ENCODE peak calls at places on chromosomes 12 and 14, in seven cellular contexts. I is H9; C is activated CD4-positive, alpha-beta T cell treated with anti-CD3 and anti-CD28 coated beads for 48 hours; T is type B pancreatic cell; Q is psoas muscle; M is caudate nucleus; K is cardiac muscle cell. L is an unnamed sample.

GRCh38 chr12:49293056-49293956 is 1.6 kb upstream of the PRPH start:
- DNase-seq in Q (peak), T (no peak), M (no peak), I (peak), K (peak), C (no peak), L (no peak)

GRCh38 chr12:54561164-54561563 is 11.8 kb downstream of the PDE1B start:
- DNase-seq in T (no peak), K (peak), I (no peak), Q (no peak), M (no peak), C (peak), L (no peak)

GRCh38 chr12:19755141-19755540 is 315.8 kb downstream of the AEBP2 start:
- DNase-seq in C (no peak), T (no peak), Q (no peak), M (no peak), K (peak), I (no peak), L (no peak)

GRCh38 chr12:123363385-123363742 is 1.3 kb downstream of the SBNO1 start:
- DNase-seq in C (no peak), Q (no peak), I (no peak), M (no peak), K (no peak), T (no peak), L (peak)

GRCh38 chr14:35332517-35333346 is 40.5 kb downstream of the PSMA6 start:
- DNase-seq in I (no peak), C (peak), Q (no peak), T (no peak), M (no peak), K (no peak), L (no peak)

GRCh38 chr14:91858536-91859275 is 8.6 kb downstream of the TC2N start:
- DNase-seq in Q (no peak), T (no peak), M (no peak), I (no peak), K (peak), C (peak), L (peak)

GRCh38 chr12:18690653-18691052 is 47.2 kb downstream of the PLCZ1 start:
- DNase-seq in K (peak), M (no peak), C (no peak), T (no peak), I (no peak), Q (no peak), L (no peak)

GRCh38 chr12:131711551-131712205 is 788 bp downstream of the SFSWAP start:
- DNase-seq in C (peak), T (no peak), Q (no peak), M (no peak), K (no peak), I (no peak), L (no peak)

GRCh38 chr12:49198431-49199155 is 9.7 kb upstream of the TUBA1A start:
- DNase-seq in I (peak), K (peak), M (peak), T (no peak), Q (no peak), C (no peak), L (no peak)

GRCh38 chr14:100190126-100190525 is 30.7 kb upstream of the DEGS2 start:
- DNase-seq in K (no peak), M (no peak), Q (no peak), I (no peak), T (no peak), C (no peak), L (no peak)

GRCh38 chr12:120584343-120585149 is 3.3 kb upstream of the POP5 start:
- DNase-seq in K (peak), I (peak), Q (peak), C (peak), T (no peak), M (peak), L (peak)

GRCh38 chr12:88313554-88313953 is 171.4 kb downstream of the TMTC3 start:
- DNase-seq in K (no peak), T (no peak), Q (no peak), I (no peak), C (no peak), M (no peak), L (no peak)

GRCh38 chr14:104094056-104094708 is 8.7 kb downstream of the ASPG start:
- DNase-seq in I (no peak), M (no peak), Q (no peak), T (no peak), C (no peak), K (no peak), L (no peak)

GRCh38 chr12:2084553-2085296 is 31.9 kb downstream of the CACNA1C start:
- DNase-seq in Q (no peak), T (no peak), M (no peak), K (peak), I (no peak), C (no peak), L (no peak)

GRCh38 chr12:127558363-127558762 is 708.6 kb upstream of the TMEM132C start:
- DNase-seq in K (no peak), M (no peak), Q (no peak), C (no peak), T (no peak), I (no peak), L (no peak)

GRCh38 chr14:36183402-36183801 is 6.9 kb upstream of the PTCSC3 start:
- DNase-seq in I (no peak), M (no peak), K (no peak), C (no peak), T (no peak), Q (no peak), L (no peak)

GRCh38 chr12:570237-570925 is 92.9 kb downstream of the NINJ2 start:
- DNase-seq in I (peak), Q (peak), C (no peak), M (no peak), T (no peak), K (peak), L (peak)

GRCh38 chr14:29311983-29312382 is 545.4 kb downstream of the FOXG1 start:
- DNase-seq in T (no peak), M (no peak), Q (no peak), C (no peak), I (no peak), K (no peak), L (no peak)

GRCh38 chr14:55864890-55865655 is 253.1 kb upstream of the PELI2 start:
- DNase-seq in C (no peak), K (no peak), M (no peak), Q (no peak), I (peak), T (no peak), L (peak)

GRCh38 chr12:11508699-11509098 is 113.3 kb upstream of the PRB2 start:
- DNase-seq in K (peak), C (no peak), I (peak), Q (no peak), M (no peak), T (no peak), L (no peak)

GRCh38 chr14:68458840-68459469 is 333.9 kb downstream of the ZFP36L1 start:
- DNase-seq in I (peak), Q (peak), C (no peak), M (no peak), K (peak), T (no peak), L (peak)